ENCODE peak calls at places on chromosomes 2 and 18, in nine cellular contexts. P is A172; A is ELR; J is heart left ventricle; D is activated CD4-positive, CD25-positive, alpha-beta regulatory T cell; S is NCI-H345; Q is A549; O is GDM1; R is right lobe of liver. Z is an unnamed sample.

GRCh38 chr2:37993135-37993534 is 68.0 kb downstream of the RMDN2 start:
- DNase-seq in J (no peak), A (peak; percentile 46), P (peak; percentile 19), O (no peak), D (no peak), Q (no peak), R (no peak), S (no peak), Z (no peak)

GRCh38 chr2:73333564-73333963 is 40.2 kb upstream of the EGR4 start:
- DNase-seq in R (no peak), D (no peak), S (peak; percentile 38), O (no peak), A (no peak), J (no peak), Q (no peak), P (no peak), Z (peak; percentile 67)

GRCh38 chr2:28089486-28089885 is 199.0 kb downstream of the BABAM2 start:
- DNase-seq in O (no peak), D (no peak), R (no peak), A (no peak), J (no peak), P (no peak), S (no peak), Q (no peak), Z (no peak)

GRCh38 chr18:79685281-79685680 is 5.7 kb downstream of the CTDP1 start:
- DNase-seq in Q (no peak), D (no peak), A (no peak), O (no peak), J (no peak), P (no peak), R (no peak), S (no peak), Z (no peak)

GRCh38 chr2:171754254-171754939 is 67.1 kb downstream of the DYNC1I2 start:
- DNase-seq in R (no peak), A (peak; percentile 34), Q (no peak), P (no peak), S (no peak), O (no peak), D (no peak), J (no peak), Z (no peak)

GRCh38 chr2:194271283-194271961 is 1385.6 kb upstream of the SLC39A10 start:
- DNase-seq in J (no peak), A (no peak), O (no peak), D (no peak), R (no peak), S (no peak), Q (no peak), P (no peak), Z (no peak)

GRCh38 chr18:78431606-78432005 is 548.0 kb upstream of the SALL3 start:
- DNase-seq in S (no peak), P (no peak), R (no peak), D (no peak), Q (no peak), J (no peak), A (no peak), O (no peak), Z (no peak)

GRCh38 chr18:72867721-72868665 is at the start of gene NETO1:
- DNase-seq in Q (no peak), J (no peak), P (no peak), O (no peak), R (no peak), S (peak; percentile 39), D (no peak), A (no peak), Z (no peak)

GRCh38 chr18:31325051-31325450 is 7.1 kb downstream of the DSG1 start:
- DNase-seq in P (peak; percentile 18), A (no peak), J (no peak), D (no peak), O (no peak), R (no peak), S (no peak), Q (no peak), Z (no peak)

GRCh38 chr2:96407919-96408550 is 72.5 kb downstream of the NCAPH start:
- DNase-seq in S (no peak), Q (no peak), O (no peak), D (no peak), A (no peak), P (no peak), R (peak; percentile 23), J (no peak), Z (no peak)

GRCh38 chr18:8797206-8797605 is 91.8 kb downstream of the MTCL1 start:
- DNase-seq in O (no peak), P (peak; percentile 34), S (no peak), A (peak; percentile 69), Q (no peak), R (no peak), D (no peak), J (no peak), Z (no peak)

GRCh38 chr2:240919161-240919781 is 13.1 kb downstream of the CROCC2 start:
- DNase-seq in O (no peak), Q (no peak), J (peak; percentile 15), D (no peak), R (peak; percentile 31), S (no peak), A (no peak), P (no peak), Z (no peak)

GRCh38 chr2:16318474-16319195 is 347.0 kb downstream of the CYRIA start:
- DNase-seq in P (no peak), Q (no peak), O (peak; percentile 84), A (no peak), R (no peak), S (no peak), D (no peak), J (no peak), Z (no peak)

GRCh38 chr2:63721082-63721424 is 120.6 kb upstream of the UGP2 start:
- DNase-seq in S (no peak), D (no peak), J (no peak), A (no peak), Q (no peak), P (no peak), R (no peak), O (no peak), Z (no peak)

GRCh38 chr2:42132066-42132965 is 36.8 kb upstream of the EML4 start:
- DNase-seq in R (no peak), A (peak; percentile 78), D (no peak), Q (peak; percentile 32), S (no peak), J (no peak), O (no peak), P (peak; percentile 91), Z (no peak)

GRCh38 chr18:1774261-1774660 is 797.0 kb downstream of the METTL4 start:
- DNase-seq in J (no peak), O (no peak), D (no peak), P (no peak), Q (no peak), R (no peak), S (peak; percentile 17), A (no peak), Z (no peak)

GRCh38 chr2:234997389-234997788 is 45.6 kb downstream of the SH3BP4 start:
- DNase-seq in O (no peak), Q (no peak), J (no peak), A (no peak), P (no peak), S (no peak), D (no peak), R (no peak), Z (no peak)

GRCh38 chr2:177229448-177230242 is 17.1 kb downstream of the HNRNPA3 start:
- DNase-seq in P (no peak), S (no peak), O (no peak), A (no peak), R (no peak), Q (no peak), D (no peak), J (no peak), Z (no peak)

GRCh38 chr2:101787097-101787496 is 89.6 kb downstream of the MAP4K4 start:
- DNase-seq in S (no peak), R (no peak), Q (no peak), D (no peak), O (no peak), A (peak; percentile 72), P (no peak), J (no peak), Z (no peak)

GRCh38 chr18:47680488-47680887 is 250.0 kb downstream of the SMAD2 start:
- DNase-seq in A (no peak), P (no peak), D (no peak), O (no peak), S (no peak), R (no peak), Q (no peak), J (no peak), Z (no peak)

GRCh38 chr2:88684519-88684918 is 7.0 kb upstream of the RPIA start:
- DNase-seq in J (no peak), S (no peak), A (no peak), Q (no peak), O (no peak), P (no peak), D (no peak), R (no peak), Z (no peak)

GRCh38 chr2:68441179-68441993 is 25.7 kb downstream of the FBXO48 start:
- DNase-seq in R (peak; percentile 85), A (peak; percentile 91), D (peak; percentile 67), Q (peak; percentile 48), J (peak; percentile 86), O (peak; percentile 86), S (peak; percentile 88), P (peak; percentile 84), Z (peak; percentile 77)

GRCh38 chr2:59974051-59974766 is 579.2 kb downstream of the BCL11A start:
- DNase-seq in Q (no peak), S (no peak), A (no peak), D (no peak), P (no peak), O (no peak), J (no peak), R (no peak), Z (no peak)

GRCh38 chr2:104768694-104769093 is 85.2 kb upstream of the POU3F3 start:
- DNase-seq in R (no peak), Q (no peak), D (no peak), P (no peak), O (no peak), A (no peak), S (no peak), J (no peak), Z (no peak)